ENCODE peak calls at places on chromosomes 3 and 15, in four cellular contexts. One of them, this sample, is unnamed.

GRCh38 chr3:5784656-5785055 is 597.1 kb downstream of the EDEM1 start:
- DNase-seq in HepG2: no peak
- DNase-seq in K562: no peak
- DNase-seq in GM12878: no peak
- DNase-seq in this sample: no peak

GRCh38 chr15:43920815-43921214 is 94.0 kb downstream of the WDR76 start:
- DNase-seq in K562: no peak
- DNase-seq in HepG2: no peak
- DNase-seq in GM12878: no peak
- DNase-seq in this sample: no peak

GRCh38 chr3:10935028-10935427 is 57.5 kb upstream of the SLC6A1 start:
- DNase-seq in HepG2: no peak
- DNase-seq in K562: no peak
- DNase-seq in GM12878: no peak
- DNase-seq in this sample: no peak

GRCh38 chr3:16174976-16175901 is 759 bp downstream of the GALNT15 start:
- DNase-seq in GM12878: no peak
- DNase-seq in K562: no peak
- DNase-seq in HepG2: no peak
- DNase-seq in this sample: no peak

GRCh38 chr3:147620906-147621305 is 211.7 kb downstream of the ZIC1 start:
- DNase-seq in K562: no peak
- DNase-seq in GM12878: no peak
- DNase-seq in HepG2: no peak
- DNase-seq in this sample: no peak

GRCh38 chr15:22888120-22888859 is 49.8 kb downstream of the NIPA2 start:
- DNase-seq in GM12878: no peak
- DNase-seq in K562: peak
- DNase-seq in HepG2: no peak
- DNase-seq in this sample: peak

GRCh38 chr15:81117136-81117535 is 16.9 kb upstream of the CFAP161 start:
- DNase-seq in GM12878: no peak
- DNase-seq in K562: no peak
- DNase-seq in HepG2: no peak
- DNase-seq in this sample: no peak

GRCh38 chr3:15042936-15043335 is 22.2 kb downstream of the MRPS25 start:
- DNase-seq in GM12878: no peak
- DNase-seq in HepG2: no peak
- DNase-seq in K562: no peak
- DNase-seq in this sample: no peak

GRCh38 chr3:111339017-111339416 is 203.0 kb upstream of the CD96 start:
- DNase-seq in HepG2: no peak
- DNase-seq in GM12878: no peak
- DNase-seq in K562: no peak
- DNase-seq in this sample: no peak

GRCh38 chr3:118692417-118692816 is 342.2 kb downstream of the IGSF11 start:
- DNase-seq in HepG2: no peak
- DNase-seq in GM12878: no peak
- DNase-seq in K562: no peak
- DNase-seq in this sample: no peak

GRCh38 chr3:37466660-37467359 is 292.4 kb upstream of the LRRFIP2 start:
- DNase-seq in HepG2: no peak
- DNase-seq in K562: no peak
- DNase-seq in GM12878: no peak
- DNase-seq in this sample: no peak

GRCh38 chr15:91027677-91028076 is 5.3 kb upstream of the VPS33B start:
- DNase-seq in HepG2: no peak
- DNase-seq in GM12878: no peak
- DNase-seq in K562: no peak
- DNase-seq in this sample: no peak

GRCh38 chr15:77014137-77015081 is 19.5 kb downstream of the PSTPIP1 start:
- DNase-seq in K562: no peak
- DNase-seq in GM12878: no peak
- DNase-seq in HepG2: no peak
- DNase-seq in this sample: no peak

GRCh38 chr3:178393833-178394232 is 142.4 kb upstream of the KCNMB2 start:
- DNase-seq in HepG2: no peak
- DNase-seq in GM12878: no peak
- DNase-seq in K562: no peak
- DNase-seq in this sample: no peak

GRCh38 chr15:35506272-35506870 is 39.6 kb downstream of the DPH6 start:
- DNase-seq in GM12878: no peak
- DNase-seq in K562: no peak
- DNase-seq in HepG2: peak
- DNase-seq in this sample: no peak

GRCh38 chr3:55405436-55405835 is 81.7 kb downstream of the WNT5A start:
- DNase-seq in GM12878: no peak
- DNase-seq in K562: peak
- DNase-seq in HepG2: no peak
- DNase-seq in this sample: peak

GRCh38 chr3:141877911-141878310 is 1.5 kb downstream of the ATP1B3 start:
- DNase-seq in HepG2: no peak
- DNase-seq in K562: peak
- DNase-seq in GM12878: no peak
- DNase-seq in this sample: peak

GRCh38 chr3:100179692-100180349 is 65.5 kb upstream of the FILIP1L start:
- DNase-seq in GM12878: no peak
- DNase-seq in HepG2: no peak
- DNase-seq in K562: no peak
- DNase-seq in this sample: no peak
- TF ChIP-seq JUNB in GM12878: no peak
- TF ChIP-seq JUNB in HepG2: no peak
- TF ChIP-seq JUNB in K562: no peak
- TF ChIP-seq JUNB in this sample: no peak

DNA sequence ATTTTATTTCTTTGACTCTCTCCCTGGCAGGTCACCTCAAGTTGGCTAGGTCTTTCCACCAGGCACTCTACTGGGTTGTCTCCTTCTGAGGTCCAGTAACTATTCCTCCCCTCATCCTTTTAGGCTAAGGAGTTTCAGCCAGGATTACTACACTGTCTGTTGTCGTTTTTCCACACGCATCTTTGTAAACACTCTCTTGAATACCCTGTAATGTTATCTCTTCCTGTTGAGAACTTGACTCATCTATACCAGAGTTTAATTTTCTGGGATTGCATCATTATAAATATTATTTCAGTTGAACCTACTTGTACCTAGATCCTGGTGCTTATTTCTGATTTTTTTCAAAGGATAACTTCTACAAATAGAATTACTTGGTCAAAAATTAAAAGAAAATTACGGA is 138.3 kb downstream of the SQOR start:
- DNase-seq in GM12878: no peak
- DNase-seq in K562: no peak
- DNase-seq in HepG2: no peak
- DNase-seq in this sample: no peak
- TF ChIP-seq HDAC2 in GM12878: no peak
- TF ChIP-seq HDAC2 in K562: no peak
- TF ChIP-seq HDAC2 in HepG2: no peak
- TF ChIP-seq HDAC2 in this sample: no peak

GRCh38 chr3:127734181-127734720 is 61.5 kb downstream of the ABTB1 start:
- DNase-seq in HepG2: no peak
- DNase-seq in GM12878: no peak
- DNase-seq in K562: no peak
- DNase-seq in this sample: no peak

GRCh38 chr3:127733781-127734180 is 61.0 kb downstream of the ABTB1 start:
- DNase-seq in GM12878: no peak
- DNase-seq in HepG2: no peak
- DNase-seq in K562: no peak
- DNase-seq in this sample: no peak

GRCh38 chr3:127736801-127737539 is 64.2 kb downstream of the ABTB1 start:
- DNase-seq in HepG2: no peak
- DNase-seq in K562: no peak
- DNase-seq in GM12878: no peak
- DNase-seq in this sample: no peak

GRCh38 chr3:127734754-127735473 is 62.2 kb downstream of the ABTB1 start:
- DNase-seq in K562: no peak
- DNase-seq in GM12878: no peak
- DNase-seq in HepG2: no peak
- DNase-seq in this sample: no peak

DNA sequence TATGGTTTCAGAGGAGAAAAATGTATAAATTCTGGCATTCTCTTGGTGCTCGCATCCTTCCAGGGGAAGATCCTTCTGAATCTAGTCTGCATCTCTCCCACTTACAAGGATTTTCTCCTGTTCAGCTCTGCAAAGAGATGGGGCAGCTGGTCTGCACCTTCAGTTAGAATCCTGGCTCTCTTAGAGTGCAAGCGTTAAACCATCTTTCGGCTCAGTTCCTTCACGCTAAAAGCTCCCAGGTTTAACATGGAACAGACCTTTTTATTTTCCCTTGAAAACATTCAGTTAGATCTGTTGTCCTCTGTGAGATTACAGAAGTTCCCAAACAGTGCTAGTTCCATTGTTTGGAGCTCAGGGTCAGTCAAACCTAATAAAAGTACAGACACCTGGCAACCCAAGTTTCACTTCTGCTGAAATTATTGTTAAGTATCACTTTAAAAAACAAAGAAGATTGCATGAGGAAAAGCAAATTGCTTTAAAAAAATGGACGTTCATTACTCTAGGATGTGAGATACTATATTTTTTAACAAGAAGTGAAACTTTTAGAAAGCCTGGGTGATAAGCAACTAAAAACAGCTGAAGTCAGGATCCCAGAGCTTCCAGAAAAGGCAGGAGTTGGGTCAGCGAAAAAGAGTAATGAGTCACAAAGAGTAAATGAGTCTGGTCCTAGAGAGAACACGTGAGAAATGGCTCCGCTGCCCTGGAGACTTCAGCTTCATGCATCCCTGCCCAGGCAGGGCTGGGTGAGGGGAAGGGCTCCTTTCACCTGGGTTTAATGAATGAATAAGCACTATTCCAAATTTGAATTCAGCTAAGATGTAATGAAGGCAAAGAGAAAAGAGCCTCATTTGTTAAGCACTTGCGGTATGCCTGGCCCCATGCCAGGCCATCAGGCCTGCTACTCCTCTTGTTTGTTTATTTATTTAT is 63.3 kb downstream of the ABTB1 start:
- DNase-seq in K562: no peak
- DNase-seq in HepG2: no peak
- DNase-seq in GM12878: peak
- DNase-seq in this sample: peak
- TF ChIP-seq JUNB in K562: no peak
- TF ChIP-seq JUNB in HepG2: no peak
- TF ChIP-seq JUNB in GM12878: peak
- TF ChIP-seq JUNB in this sample: no peak

DNA sequence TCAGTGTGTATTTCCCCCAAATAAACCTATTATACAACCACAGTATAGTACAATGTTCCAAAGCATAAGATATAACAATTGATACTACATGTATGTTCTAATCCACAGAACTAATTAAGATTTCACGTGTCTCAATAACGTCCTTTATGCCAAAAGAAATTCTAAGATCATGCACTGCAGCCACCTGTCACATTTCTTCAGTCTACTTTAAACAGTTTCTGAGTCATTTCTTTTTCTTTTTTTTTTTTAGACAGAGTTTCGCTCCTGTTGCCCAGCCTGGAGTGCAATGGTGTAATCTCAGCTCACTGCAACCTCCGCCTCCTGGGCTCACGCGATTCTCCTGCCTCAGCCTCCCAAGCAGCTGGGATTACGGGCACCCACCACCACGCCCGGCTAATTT is 190.1 kb downstream of the STAG1 start:
- DNase-seq in GM12878: no peak
- DNase-seq in HepG2: no peak
- DNase-seq in K562: no peak
- DNase-seq in this sample: no peak
- TF ChIP-seq HDAC2 in GM12878: no peak
- TF ChIP-seq HDAC2 in HepG2: no peak
- TF ChIP-seq HDAC2 in K562: no peak
- TF ChIP-seq HDAC2 in this sample: no peak

GRCh38 chr15:56040081-56041035 is 46.9 kb upstream of the NEDD4 start:
- DNase-seq in GM12878: no peak
- DNase-seq in HepG2: peak
- DNase-seq in K562: no peak
- DNase-seq in this sample: peak
- TF ChIP-seq JUNB in GM12878: no peak
- TF ChIP-seq JUNB in HepG2: peak
- TF ChIP-seq JUNB in K562: peak
- TF ChIP-seq JUNB in this sample: peak

GRCh38 chr3:39028466-39028865 is 23.3 kb downstream of the SCN11A start:
- DNase-seq in GM12878: no peak
- DNase-seq in HepG2: no peak
- DNase-seq in K562: no peak
- DNase-seq in this sample: no peak

GRCh38 chr3:39022275-39022630 is 29.5 kb downstream of the SCN11A start:
- DNase-seq in K562: no peak
- DNase-seq in HepG2: no peak
- DNase-seq in GM12878: no peak
- DNase-seq in this sample: no peak

GRCh38 chr3:39021465-39022274 is 30.1 kb downstream of the SCN11A start:
- DNase-seq in GM12878: no peak
- DNase-seq in HepG2: no peak
- DNase-seq in K562: peak
- DNase-seq in this sample: no peak

GRCh38 chr3:39024497-39024896 is 27.2 kb downstream of the SCN11A start:
- DNase-seq in HepG2: no peak
- DNase-seq in GM12878: no peak
- DNase-seq in K562: no peak
- DNase-seq in this sample: no peak

DNA sequence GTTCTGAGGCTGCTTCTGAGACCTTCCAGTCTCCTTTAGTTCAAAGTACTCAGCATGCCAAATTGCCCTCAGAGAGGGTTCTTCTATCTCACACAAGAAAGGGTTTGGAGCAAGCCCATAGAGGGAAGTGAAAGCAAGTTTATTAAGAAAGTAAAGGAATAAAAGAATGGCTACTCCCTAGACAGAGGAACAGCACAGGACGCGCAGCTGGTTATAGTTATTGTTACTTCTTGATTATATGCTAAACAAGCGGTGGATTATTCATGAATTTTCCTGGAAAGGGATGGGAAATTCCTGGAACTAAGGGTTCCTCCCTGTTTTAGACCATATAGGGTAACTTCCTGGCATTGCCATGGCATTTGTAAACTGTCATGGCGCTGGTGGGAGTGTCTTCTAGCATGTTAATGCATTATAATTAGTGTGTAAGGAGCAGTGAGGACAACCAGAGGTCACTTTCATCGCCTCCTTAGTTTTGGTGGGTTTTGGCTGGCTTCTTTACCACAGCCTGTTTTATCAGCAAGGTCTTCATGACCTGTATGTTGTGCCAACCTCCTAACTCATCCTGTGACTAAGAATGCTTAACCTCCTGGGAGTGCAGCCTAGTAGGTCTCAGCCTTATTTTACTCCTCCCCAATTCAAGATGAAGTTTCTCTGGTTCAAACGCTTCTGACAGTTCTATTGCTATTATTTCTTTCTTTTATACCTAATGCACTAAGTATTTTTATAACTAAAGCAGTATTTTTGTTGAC is 26.3 kb downstream of the SCN11A start:
- DNase-seq in K562: no peak
- DNase-seq in GM12878: no peak
- DNase-seq in HepG2: no peak
- DNase-seq in this sample: no peak
- TF ChIP-seq HDAC2 in K562: no peak
- TF ChIP-seq HDAC2 in GM12878: no peak
- TF ChIP-seq HDAC2 in HepG2: no peak
- TF ChIP-seq HDAC2 in this sample: no peak

This sample was measured in A549.